ENCODE peak calls at places on chromosomes 5 and 9, in eight cellular contexts. K is cardiac muscle cell, C is midbrain, J is bronchial epithelial cell, F is EL, H is NCI-H226, T is Caki2, N is SIG-M5. I is an unnamed sample.

GRCh38 chr5:169258372-169259000 is 42.5 kb downstream of the SLIT3 start:
- DNase-seq in N (no peak), T (no peak), C (no peak), K (no peak), F (peak), H (no peak), J (no peak), I (no peak)

GRCh38 chr9:6944093-6944551 is 186.3 kb downstream of the KDM4C start:
- DNase-seq in C (no peak), J (peak), K (no peak), N (no peak), F (peak), H (peak), T (peak), I (peak)

GRCh38 chr9:126489604-126490593 is 123.8 kb upstream of the LMX1B start:
- DNase-seq in F (no peak), T (no peak), H (no peak), C (peak), N (no peak), J (no peak), K (no peak), I (no peak)

GRCh38 chr5:57711471-57711870 is 228.9 kb upstream of the ACTBL2 start:
- DNase-seq in C (no peak), T (no peak), N (no peak), J (no peak), F (no peak), H (no peak), K (no peak), I (no peak)

GRCh38 chr5:122091942-122092600 is 14.0 kb upstream of the LOX start:
- DNase-seq in K (peak), H (peak), N (no peak), F (peak), C (peak), T (peak), J (peak), I (peak)

GRCh38 chr5:136802382-136802781 is 437.0 kb upstream of the TRPC7 start:
- DNase-seq in C (peak), H (no peak), J (peak), F (peak), N (no peak), T (peak), K (peak), I (peak)

GRCh38 chr9:97553141-97553540 is 51.7 kb downstream of the TMOD1 start:
- DNase-seq in K (no peak), F (no peak), N (no peak), H (no peak), T (no peak), C (no peak), J (no peak), I (no peak)

GRCh38 chr5:79935992-79936643 is 54.9 kb downstream of the MTX3 start:
- DNase-seq in K (no peak), N (no peak), J (peak), C (no peak), H (no peak), T (no peak), F (no peak), I (no peak)

GRCh38 chr9:107488400-107489143 is 997 bp downstream of the KLF4 start:
- DNase-seq in K (peak), C (peak), J (peak), H (peak), N (no peak), T (peak), F (peak), I (peak)

GRCh38 chr5:23675456-23675855 is 168.0 kb downstream of the PRDM9 start:
- DNase-seq in F (no peak), C (no peak), H (peak), T (no peak), N (no peak), J (no peak), K (no peak), I (no peak)

GRCh38 chr9:114028646-114029045 is 49.5 kb downstream of the AMBP start:
- DNase-seq in T (no peak), K (no peak), C (no peak), F (no peak), J (no peak), N (no peak), H (no peak), I (no peak)

GRCh38 chr9:113682297-113682771 is 193.8 kb upstream of the ZNF618 start:
- DNase-seq in N (no peak), F (peak), J (peak), C (peak), T (peak), H (peak), K (peak), I (peak)

GRCh38 chr9:71302776-71303175 is 181.4 kb upstream of the TRPM3 start:
- DNase-seq in K (no peak), H (no peak), C (no peak), F (peak), J (no peak), T (no peak), N (no peak), I (no peak)

GRCh38 chr9:99056876-99057664 is 47.8 kb upstream of the TGFBR1 start:
- DNase-seq in H (peak), N (no peak), T (no peak), F (peak), K (no peak), C (no peak), J (peak), I (no peak)

GRCh38 chr5:178196986-178197385 is 7.3 kb upstream of the HNRNPAB start:
- DNase-seq in J (no peak), H (no peak), N (no peak), C (no peak), F (no peak), T (no peak), K (no peak), I (no peak)

GRCh38 chr9:130199605-130200004 is 27.4 kb downstream of the NCS1 start:
- DNase-seq in K (no peak), C (no peak), F (peak), J (peak), H (no peak), N (no peak), T (no peak), I (no peak)